ENCODE peak calls at places on chromosome 18, in five cellular contexts. F, E, R, D and A are unnamed samples.
A peak's percentile ranks its signal among the peaks of the same experiment; 100 is the strongest.

GRCh38 chr18:33231474-33232317 is 208.8 kb downstream of the CCDC178 start:
- DNase-seq in E (peak; percentile 59), D (no peak), F (peak; percentile 91), R (no peak), A (peak; percentile 20)

GRCh38 chr18:10900435-10900834 is 248.9 kb downstream of the PIEZO2 start:
- DNase-seq in D (no peak), E (no peak), R (no peak), F (no peak), A (no peak)

GRCh38 chr18:78924301-78925192 is 55.1 kb upstream of the SALL3 start:
- DNase-seq in D (no peak), R (no peak), E (peak; percentile 41), F (no peak), A (no peak)

GRCh38 chr18:9751371-9752031 is 43.4 kb downstream of the RAB31 start:
- DNase-seq in R (no peak), E (no peak), F (no peak), D (no peak), A (no peak)

GRCh38 chr18:76488190-76488589 is 6.9 kb downstream of the ZNF516 start:
- DNase-seq in E (no peak), D (no peak), F (no peak), R (no peak), A (no peak)

GRCh38 chr18:48405108-48405507 is 4.1 kb downstream of the ZBTB7C start:
- DNase-seq in R (no peak), E (no peak), D (no peak), F (no peak), A (no peak)

GRCh38 chr18:48803951-48804855 is 146.6 kb downstream of the SMAD7 start:
- DNase-seq in D (no peak), F (no peak), E (peak; percentile 53), R (no peak), A (no peak)

GRCh38 chr18:44423826-44424225 is 256.9 kb upstream of the SETBP1 start:
- DNase-seq in R (no peak), E (no peak), F (peak; percentile 12), D (no peak), A (no peak)

GRCh38 chr18:55264108-55264507 is 304.8 kb upstream of the CCDC68 start:
- DNase-seq in R (no peak), D (no peak), E (no peak), F (no peak), A (no peak)

GRCh38 chr18:10131036-10131774 is 217.4 kb downstream of the VAPA start:
- DNase-seq in E (no peak), R (no peak), F (no peak), D (no peak), A (no peak)

GRCh38 chr18:48563027-48563426 is 24.2 kb downstream of the CTIF start:
- DNase-seq in E (no peak), R (no peak), F (no peak), D (no peak), A (no peak)

GRCh38 chr18:59455728-59456276 is 96.7 kb upstream of the LMAN1 start:
- DNase-seq in D (no peak), E (no peak), R (no peak), F (peak; percentile 25), A (no peak)